ENCODE peak calls at places on chromosomes 6 and 20, in five cellular contexts. One of them, this sample, is unnamed.

GRCh38 chr6:111423960-111424846 is 58.8 kb downstream of the REV3L start:
- DNase-seq in HepG2: no peak
- DNase-seq in K562: peak
- DNase-seq in H1: no peak
- DNase-seq in GM12892: no peak
- DNase-seq in this sample: no peak

GRCh38 chr20:37406010-37406998 is 60.4 kb downstream of the SRC start:
- DNase-seq in K562: peak
- DNase-seq in H1: no peak
- DNase-seq in HepG2: no peak
- DNase-seq in GM12892: peak
- DNase-seq in this sample: peak

GRCh38 chr6:170438402-170438753 is 114.7 kb downstream of the PSMB1 start:
- DNase-seq in H1: peak
- DNase-seq in HepG2: peak
- DNase-seq in GM12892: peak
- DNase-seq in K562: peak
- DNase-seq in this sample: peak

GRCh38 chr6:95420792-95421191 is 156.5 kb upstream of the MANEA start:
- DNase-seq in GM12892: no peak
- DNase-seq in HepG2: no peak
- DNase-seq in H1: no peak
- DNase-seq in K562: no peak
- DNase-seq in this sample: no peak

GRCh38 chr6:41688256-41688965 is 47.0 kb downstream of the TFEB start:
- DNase-seq in H1: no peak
- DNase-seq in HepG2: no peak
- DNase-seq in K562: no peak
- DNase-seq in GM12892: no peak
- DNase-seq in this sample: no peak

GRCh38 chr6:156840136-156840535 is 63.0 kb downstream of the ARID1B start:
- DNase-seq in GM12892: no peak
- DNase-seq in H1: no peak
- DNase-seq in K562: no peak
- DNase-seq in HepG2: no peak
- DNase-seq in this sample: no peak

GRCh38 chr6:15465212-15465611 is 197.6 kb downstream of the DTNBP1 start:
- DNase-seq in HepG2: no peak
- DNase-seq in K562: no peak
- DNase-seq in H1: no peak
- DNase-seq in GM12892: no peak
- DNase-seq in this sample: no peak

GRCh38 chr6:112284603-112285002 is 30.2 kb upstream of the LAMA4 start:
- DNase-seq in K562: no peak
- DNase-seq in HepG2: no peak
- DNase-seq in GM12892: no peak
- DNase-seq in H1: no peak
- DNase-seq in this sample: no peak

GRCh38 chr6:159151266-159151855 is 17.8 kb upstream of the FNDC1 start:
- DNase-seq in HepG2: peak
- DNase-seq in K562: peak
- DNase-seq in GM12892: no peak
- DNase-seq in H1: no peak
- DNase-seq in this sample: no peak

GRCh38 chr20:34703573-34704176 is 469 bp upstream of the TP53INP2 start:
- DNase-seq in H1: no peak
- DNase-seq in GM12892: no peak
- DNase-seq in K562: no peak
- DNase-seq in HepG2: peak
- DNase-seq in this sample: no peak

GRCh38 chr6:70834520-70834919 is 122.3 kb downstream of the B3GAT2 start:
- DNase-seq in HepG2: no peak
- DNase-seq in GM12892: no peak
- DNase-seq in K562: no peak
- DNase-seq in H1: no peak
- DNase-seq in this sample: no peak

GRCh38 chr6:35016417-35017221 is 124.5 kb downstream of the TCP11 start:
- DNase-seq in GM12892: no peak
- DNase-seq in H1: no peak
- DNase-seq in HepG2: no peak
- DNase-seq in K562: no peak
- DNase-seq in this sample: no peak

GRCh38 chr20:1225263-1225728 is 548 bp upstream of the RAD21L1 start:
- DNase-seq in H1: no peak
- DNase-seq in K562: no peak
- DNase-seq in HepG2: peak
- DNase-seq in GM12892: no peak
- DNase-seq in this sample: no peak

GRCh38 chr6:24990227-24990843 is 54.6 kb upstream of the RIPOR2 start:
- DNase-seq in H1: no peak
- DNase-seq in HepG2: no peak
- DNase-seq in K562: no peak
- DNase-seq in GM12892: no peak
- DNase-seq in this sample: no peak

GRCh38 chr6:85494551-85495337 is 44.9 kb downstream of the NT5E start:
- DNase-seq in H1: no peak
- DNase-seq in GM12892: no peak
- DNase-seq in K562: no peak
- DNase-seq in HepG2: no peak
- DNase-seq in this sample: no peak

GRCh38 chr6:132504757-132505156 is 8.2 kb downstream of the STX7 start:
- DNase-seq in GM12892: no peak
- DNase-seq in H1: no peak
- DNase-seq in HepG2: no peak
- DNase-seq in K562: no peak
- DNase-seq in this sample: no peak

GRCh38 chr6:87730310-87730709 is 28.3 kb upstream of the AKIRIN2 start:
- DNase-seq in K562: no peak
- DNase-seq in GM12892: no peak
- DNase-seq in H1: no peak
- DNase-seq in HepG2: peak
- DNase-seq in this sample: no peak

GRCh38 chr6:145783796-145784195 is 30.8 kb downstream of the FBXO30 start:
- DNase-seq in GM12892: no peak
- DNase-seq in K562: no peak
- DNase-seq in H1: no peak
- DNase-seq in HepG2: no peak
- DNase-seq in this sample: no peak

GRCh38 chr20:12737497-12737896 is 271.3 kb upstream of the SPTLC3 start:
- DNase-seq in H1: no peak
- DNase-seq in GM12892: no peak
- DNase-seq in HepG2: no peak
- DNase-seq in K562: no peak
- DNase-seq in this sample: no peak

GRCh38 chr6:41503841-41504525 is 42.2 kb upstream of the FOXP4 start:
- DNase-seq in HepG2: peak
- DNase-seq in K562: no peak
- DNase-seq in GM12892: no peak
- DNase-seq in H1: no peak
- DNase-seq in this sample: peak

GRCh38 chr6:132003516-132004178 is 52.5 kb upstream of the CCN2 start:
- DNase-seq in H1: no peak
- DNase-seq in HepG2: no peak
- DNase-seq in GM12892: no peak
- DNase-seq in K562: no peak
- DNase-seq in this sample: no peak

GRCh38 chr6:15426926-15427325 is 181.1 kb downstream of the JARID2 start:
- DNase-seq in HepG2: no peak
- DNase-seq in GM12892: no peak
- DNase-seq in H1: no peak
- DNase-seq in K562: no peak
- DNase-seq in this sample: no peak

GRCh38 chr6:44002071-44002590 is 125.1 kb downstream of the MRPL14 start:
- DNase-seq in HepG2: peak
- DNase-seq in H1: peak
- DNase-seq in K562: no peak
- DNase-seq in GM12892: no peak
- DNase-seq in this sample: peak

GRCh38 chr6:50185006-50185405 is 135.3 kb upstream of the DEFB112 start:
- DNase-seq in GM12892: no peak
- DNase-seq in H1: no peak
- DNase-seq in HepG2: peak
- DNase-seq in K562: no peak
- DNase-seq in this sample: no peak

GRCh38 chr6:11320914-11321549 is 88.6 kb upstream of the NEDD9 start:
- DNase-seq in GM12892: no peak
- DNase-seq in K562: no peak
- DNase-seq in H1: no peak
- DNase-seq in HepG2: no peak
- DNase-seq in this sample: no peak

GRCh38 chr6:11318835-11319813 is 86.7 kb upstream of the NEDD9 start:
- DNase-seq in GM12892: no peak
- DNase-seq in K562: no peak
- DNase-seq in HepG2: no peak
- DNase-seq in H1: no peak
- DNase-seq in this sample: no peak

GRCh38 chr6:11322252-11322885 is 89.9 kb upstream of the NEDD9 start:
- DNase-seq in HepG2: no peak
- DNase-seq in K562: no peak
- DNase-seq in GM12892: no peak
- DNase-seq in H1: no peak
- DNase-seq in this sample: no peak

GRCh38 chr6:11315743-11316437 is 83.4 kb upstream of the NEDD9 start:
- DNase-seq in H1: no peak
- DNase-seq in GM12892: no peak
- DNase-seq in HepG2: no peak
- DNase-seq in K562: no peak
- DNase-seq in this sample: no peak

DNA sequence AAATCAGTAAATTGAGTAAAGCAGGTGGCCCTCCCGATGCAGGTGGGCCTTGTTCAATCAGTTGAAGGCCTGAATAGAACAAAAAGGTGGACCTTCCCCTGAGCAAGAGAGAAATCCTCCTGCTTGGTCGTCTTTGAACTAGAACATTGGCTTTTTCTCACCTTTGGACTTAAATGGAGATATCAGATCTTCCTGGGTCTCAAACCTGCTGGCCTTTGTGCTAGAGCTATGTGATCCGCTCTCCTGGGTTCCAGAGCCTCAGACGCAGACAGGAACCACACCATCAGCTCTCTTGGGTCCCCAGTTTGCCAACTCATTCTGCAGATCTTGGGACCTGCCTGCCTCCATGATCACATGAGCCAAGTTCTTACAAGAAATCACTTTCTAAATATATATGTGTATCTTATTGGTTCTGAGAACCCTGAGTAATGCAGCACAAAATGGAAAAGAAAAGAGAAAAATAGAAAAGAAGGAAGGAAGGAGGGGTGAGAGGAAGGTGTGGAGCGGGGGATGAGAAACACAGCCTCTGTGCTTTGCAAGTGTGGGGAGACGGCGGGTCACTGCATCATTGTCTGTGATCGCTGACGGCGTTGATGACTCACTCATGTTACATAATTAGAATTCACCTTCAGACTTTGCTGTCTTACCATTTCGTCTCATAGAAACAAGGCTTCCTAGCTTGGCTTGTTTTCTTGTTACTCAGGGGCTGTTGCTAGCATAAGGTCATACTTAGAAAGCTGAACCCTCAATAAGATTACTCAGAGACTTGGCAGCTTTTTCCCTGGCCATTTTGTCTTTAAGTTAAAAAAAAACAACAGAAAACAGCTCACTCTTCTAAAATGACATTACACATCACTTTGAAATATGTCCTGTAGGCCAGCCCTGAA is 85.7 kb upstream of the NEDD9 start:
- DNase-seq in HepG2: peak
- DNase-seq in K562: no peak
- DNase-seq in GM12892: no peak
- DNase-seq in H1: no peak
- DNase-seq in this sample: no peak
- TF ChIP-seq POLR2AphosphoS5 in HepG2: no peak
- TF ChIP-seq POLR2AphosphoS5 in K562: no peak
- TF ChIP-seq POLR2AphosphoS5 in GM12892: no peak
- TF ChIP-seq POLR2AphosphoS5 in H1: no peak
- TF ChIP-seq POLR2AphosphoS5 in this sample: no peak

GRCh38 chr6:134293659-134294161 is 24.2 kb downstream of the SGK1 start:
- DNase-seq in H1: no peak
- DNase-seq in HepG2: no peak
- DNase-seq in GM12892: no peak
- DNase-seq in K562: peak
- DNase-seq in this sample: no peak

GRCh38 chr6:134291156-134291555 is 26.8 kb downstream of the SGK1 start:
- DNase-seq in HepG2: no peak
- DNase-seq in GM12892: no peak
- DNase-seq in H1: no peak
- DNase-seq in K562: no peak
- DNase-seq in this sample: no peak

GRCh38 chr6:134296762-134297161 is 21.1 kb downstream of the SGK1 start:
- DNase-seq in GM12892: no peak
- DNase-seq in K562: no peak
- DNase-seq in HepG2: no peak
- DNase-seq in H1: no peak
- DNase-seq in this sample: no peak

GRCh38 chr6:134299236-134299635 is 18.7 kb downstream of the SGK1 start:
- DNase-seq in GM12892: no peak
- DNase-seq in H1: no peak
- DNase-seq in K562: no peak
- DNase-seq in HepG2: peak
- DNase-seq in this sample: no peak

DNA sequence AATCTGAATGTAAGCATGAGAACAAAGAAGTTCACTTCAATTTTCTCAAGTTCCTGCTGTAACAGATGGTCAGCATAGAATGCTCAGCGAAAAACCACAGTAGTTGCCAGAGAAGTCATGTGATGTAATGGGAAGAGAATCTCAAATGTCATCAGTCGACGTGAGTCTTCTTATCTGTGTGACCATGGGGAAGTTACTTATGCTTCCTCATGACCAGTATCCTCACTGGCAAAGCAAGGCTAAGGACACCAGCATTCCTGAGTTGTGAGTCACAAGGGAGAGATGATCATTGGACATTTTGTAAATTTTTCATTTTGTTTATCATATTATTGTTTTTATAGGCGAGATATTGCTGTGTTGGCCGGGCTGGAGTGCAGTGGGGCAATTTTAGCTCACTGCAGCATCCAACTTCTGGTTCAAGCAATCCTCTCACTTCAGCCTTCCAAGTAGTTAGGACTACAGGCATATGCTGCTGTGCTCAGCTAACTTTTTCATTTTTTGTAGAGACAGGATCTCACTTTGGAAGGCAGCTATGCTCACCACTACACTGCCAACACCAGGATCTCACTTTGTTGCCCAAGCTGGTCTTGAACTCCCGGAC is 21.9 kb downstream of the SGK1 start:
- DNase-seq in GM12892: no peak
- DNase-seq in K562: peak
- DNase-seq in H1: no peak
- DNase-seq in HepG2: peak
- DNase-seq in this sample: no peak
- TF ChIP-seq TAF1 in GM12892: no peak
- TF ChIP-seq TAF1 in K562: no peak
- TF ChIP-seq TAF1 in H1: no peak
- TF ChIP-seq TAF1 in HepG2: no peak
- TF ChIP-seq TAF1 in this sample: no peak

GRCh38 chr6:142112451-142113061 is 20.2 kb upstream of the GJE1 start:
- DNase-seq in GM12892: no peak
- DNase-seq in HepG2: peak
- DNase-seq in H1: no peak
- DNase-seq in K562: peak
- DNase-seq in this sample: no peak
- TF ChIP-seq POLR2AphosphoS5 in GM12892: no peak
- TF ChIP-seq POLR2AphosphoS5 in HepG2: no peak
- TF ChIP-seq POLR2AphosphoS5 in H1: no peak
- TF ChIP-seq POLR2AphosphoS5 in K562: no peak
- TF ChIP-seq POLR2AphosphoS5 in this sample: no peak

GRCh38 chr6:46453221-46453620 is 38.0 kb downstream of the RCAN2 start:
- DNase-seq in GM12892: no peak
- DNase-seq in H1: no peak
- DNase-seq in HepG2: no peak
- DNase-seq in K562: no peak
- DNase-seq in this sample: no peak
- TF ChIP-seq TAF1 in GM12892: no peak
- TF ChIP-seq TAF1 in H1: no peak
- TF ChIP-seq TAF1 in HepG2: no peak
- TF ChIP-seq TAF1 in K562: no peak
- TF ChIP-seq TAF1 in this sample: no peak